ENCODE peak calls at places on chromosomes 5 and 9, in ten cellular contexts. Y is activated T-cell treated with anti-CD3 and anti-CD28 coated beads, Interleukin-2, amount 50 U/mL, for 4 hours; F is iPS-NIHi11; W is nephron progenitor cell; J is activated CD4-positive, alpha-beta T cell treated with anti-CD3 and anti-CD28 coated beads, Interleukin-2, amount 50 U/mL, for 1 hour; K is AG10803; B is GM13977; P is HT-29; I is NCI-H82; G is CD8-positive, alpha-beta T cell. S is an unnamed sample.

GRCh38 chr9:35683323-35683722 is 6.4 kb downstream of the TPM2 start:
- DNase-seq in G (no peak), W (no peak), I (no peak), K (no peak), F (no peak), J (no peak), B (no peak), P (no peak), Y (no peak), S (no peak)

GRCh38 chr9:29806941-29807625 is 2233.8 kb upstream of the C9orf72 start:
- DNase-seq in B (no peak), F (peak), G (no peak), I (no peak), P (no peak), Y (no peak), W (no peak), K (no peak), J (no peak), S (no peak)

GRCh38 chr9:136995370-136995769 is 998 bp downstream of the CLIC3 start:
- DNase-seq in P (no peak), G (no peak), J (no peak), F (no peak), Y (no peak), W (no peak), I (no peak), B (no peak), K (no peak), S (no peak)

GRCh38 chr9:22050924-22051323 is 41.8 kb upstream of the CDKN2B start:
- DNase-seq in B (peak), Y (no peak), K (no peak), P (no peak), J (no peak), I (no peak), G (no peak), W (no peak), F (no peak), S (no peak)

GRCh38 chr5:116572375-116573278 is 2.0 kb downstream of the SEMA6A start:
- DNase-seq in Y (no peak), I (peak), G (no peak), J (no peak), F (peak), K (no peak), B (no peak), P (no peak), W (peak), S (peak)

GRCh38 chr5:169742773-169743296 is 105.8 kb downstream of the DOCK2 start:
- DNase-seq in J (no peak), P (no peak), I (peak), W (no peak), B (no peak), G (no peak), Y (no peak), K (peak), F (no peak), S (no peak)

GRCh38 chr9:34554211-34555001 is 31.6 kb upstream of the ENHO start:
- DNase-seq in Y (no peak), I (peak), F (peak), K (no peak), J (no peak), G (no peak), B (no peak), P (no peak), W (no peak), S (peak)

GRCh38 chr5:92944903-92945629 is 636.0 kb downstream of the NR2F1-AS1 start:
- DNase-seq in P (peak), Y (no peak), B (no peak), I (peak), K (peak), F (no peak), W (no peak), J (no peak), G (no peak), S (no peak)

GRCh38 chr9:1927546-1927945 is 87.6 kb upstream of the SMARCA2 start:
- DNase-seq in F (no peak), G (no peak), W (no peak), I (no peak), J (no peak), B (no peak), P (no peak), K (no peak), Y (no peak), S (no peak)

GRCh38 chr9:28136113-28136512 is 562.8 kb upstream of the C9orf72 start:
- DNase-seq in F (no peak), B (no peak), G (no peak), Y (no peak), I (no peak), J (no peak), P (no peak), K (no peak), W (no peak), S (no peak)

GRCh38 chr9:136546697-136547481 is 1.0 kb upstream of the NOTCH1 start:
- DNase-seq in F (no peak), I (no peak), W (peak), P (peak), B (no peak), K (peak), G (peak), J (peak), Y (peak), S (peak)

GRCh38 chr5:114419941-114420340 is 58.1 kb downstream of the KCNN2 start:
- DNase-seq in W (no peak), G (no peak), Y (no peak), J (no peak), F (no peak), K (peak), B (no peak), P (no peak), I (no peak), S (no peak)

GRCh38 chr5:157740211-157740610 is 3.3 kb upstream of the LSM11 start:
- DNase-seq in K (no peak), J (no peak), F (peak), W (peak), Y (no peak), I (peak), G (no peak), B (peak), P (peak), S (peak)

GRCh38 chr9:119216891-119217290 is 152.3 kb downstream of the BRINP1 start:
- DNase-seq in W (peak), K (peak), Y (no peak), P (no peak), J (no peak), I (no peak), B (no peak), F (no peak), G (no peak), S (peak)

GRCh38 chr5:121489972-121490371 is 361.7 kb upstream of the FTMT start:
- DNase-seq in G (no peak), B (no peak), Y (no peak), P (no peak), I (no peak), J (no peak), K (no peak), W (no peak), F (no peak), S (no peak)

GRCh38 chr5:81579525-81579924 is 171.4 kb downstream of the SSBP2 start:
- DNase-seq in Y (no peak), B (no peak), F (no peak), P (no peak), I (peak), K (peak), W (no peak), G (no peak), J (no peak), S (peak)

GRCh38 chr5:122751293-122751753 is 23.6 kb upstream of the SNX2 start:
- DNase-seq in W (no peak), P (no peak), G (no peak), J (no peak), Y (no peak), K (peak), B (no peak), F (peak), I (no peak), S (no peak)

GRCh38 chr9:116544896-116545295 is 142.2 kb upstream of the TRIM32 start:
- DNase-seq in W (no peak), Y (no peak), F (no peak), J (no peak), B (no peak), P (no peak), I (no peak), G (no peak), K (no peak), S (no peak)

GRCh38 chr5:96320797-96321196 is 112.3 kb downstream of the PCSK1 start:
- DNase-seq in J (no peak), K (no peak), W (no peak), P (no peak), Y (no peak), G (no peak), F (no peak), B (no peak), I (no peak), S (no peak)

GRCh38 chr5:17069995-17070405 is 133.9 kb upstream of the MYO10 start:
- DNase-seq in G (no peak), J (no peak), W (peak), Y (no peak), I (peak), B (no peak), F (no peak), P (peak), K (no peak), S (no peak)

GRCh38 chr9:75083188-75083976 is 4.6 kb downstream of the NMRK1 start:
- DNase-seq in I (no peak), K (no peak), F (peak), G (peak), J (peak), P (peak), B (no peak), Y (peak), W (peak), S (no peak)

GRCh38 chr5:19605846-19606407 is 382.1 kb downstream of the CDH18 start:
- DNase-seq in F (no peak), B (no peak), G (no peak), K (no peak), P (no peak), J (no peak), Y (no peak), W (no peak), I (no peak), S (no peak)

GRCh38 chr9:38423939-38424843 is at the start of gene IGFBPL1:
- DNase-seq in W (peak), B (peak), K (no peak), I (peak), F (peak), P (no peak), J (no peak), G (no peak), Y (no peak), S (no peak)

GRCh38 chr5:173639-174600 is 17.4 kb upstream of the LRRC14B start:
- DNase-seq in K (no peak), J (no peak), B (no peak), F (no peak), I (no peak), Y (no peak), P (no peak), G (no peak), W (no peak), S (no peak)

S was measured in SJCRH30.